ENCODE peak calls at places on chromosomes 5 and 9, in four cellular contexts. One of them, this sample, is unnamed. For H3K27me3, the result is how much of the 10 kb centered on the place peaks cover.

GRCh38 chr9:135010921-135011320 is 76.5 kb upstream of the OLFM1 start:
- DNase-seq in CD4-positive, alpha-beta memory T cell: no peak
- DNase-seq in adipocyte: no peak
- DNase-seq in hepatocyte: no peak
- DNase-seq in this sample: no peak

GRCh38 chr5:72246239-72246580 is 73.8 kb downstream of the MRPS27 start:
- DNase-seq in CD4-positive, alpha-beta memory T cell: no peak
- DNase-seq in adipocyte: peak
- DNase-seq in hepatocyte: no peak
- DNase-seq in this sample: no peak

GRCh38 chr5:106127341-106127781 is 1543.4 kb downstream of the EFNA5 start:
- DNase-seq in CD4-positive, alpha-beta memory T cell: no peak
- DNase-seq in adipocyte: no peak
- DNase-seq in hepatocyte: peak
- DNase-seq in this sample: no peak

GRCh38 chr5:14777187-14777586 is 94.4 kb downstream of the ANKH start:
- DNase-seq in CD4-positive, alpha-beta memory T cell: no peak
- DNase-seq in adipocyte: no peak
- DNase-seq in hepatocyte: no peak
- DNase-seq in this sample: no peak

GRCh38 chr9:33619666-33620404 is 95.8 kb downstream of the ANKRD18B start:
- DNase-seq in CD4-positive, alpha-beta memory T cell: no peak
- DNase-seq in adipocyte: peak
- DNase-seq in hepatocyte: peak
- DNase-seq in this sample: no peak

GRCh38 chr5:96149021-96149420 is 187.4 kb upstream of the ELL2 start:
- DNase-seq in CD4-positive, alpha-beta memory T cell: no peak
- DNase-seq in adipocyte: no peak
- DNase-seq in hepatocyte: no peak
- DNase-seq in this sample: no peak

GRCh38 chr5:62093981-62094380 is 212.0 kb upstream of the KIF2A start:
- DNase-seq in CD4-positive, alpha-beta memory T cell: no peak
- DNase-seq in adipocyte: peak
- DNase-seq in hepatocyte: peak
- DNase-seq in this sample: peak

GRCh38 chr9:99039388-99040182 is 65.3 kb upstream of the TGFBR1 start:
- DNase-seq in CD4-positive, alpha-beta memory T cell: no peak
- DNase-seq in adipocyte: no peak
- DNase-seq in hepatocyte: no peak
- DNase-seq in this sample: peak

GRCh38 chr5:168011096-168011495 is 280.3 kb upstream of the WWC1 start:
- DNase-seq in CD4-positive, alpha-beta memory T cell: no peak
- DNase-seq in adipocyte: no peak
- DNase-seq in hepatocyte: no peak
- DNase-seq in this sample: no peak

GRCh38 chr9:9563817-9564216 is 1049.0 kb downstream of the PTPRD start:
- DNase-seq in CD4-positive, alpha-beta memory T cell: no peak
- DNase-seq in adipocyte: no peak
- DNase-seq in hepatocyte: no peak
- DNase-seq in this sample: no peak

GRCh38 chr5:122237906-122238305 is 74.1 kb upstream of the SNCAIP start:
- DNase-seq in CD4-positive, alpha-beta memory T cell: no peak
- DNase-seq in adipocyte: no peak
- DNase-seq in hepatocyte: no peak
- DNase-seq in this sample: no peak

GRCh38 chr9:107707419-107707837 is 217.9 kb upstream of the KLF4 start:
- DNase-seq in CD4-positive, alpha-beta memory T cell: no peak
- DNase-seq in adipocyte: peak
- DNase-seq in hepatocyte: peak
- DNase-seq in this sample: no peak

GRCh38 chr9:70753311-70753710 is 338.9 kb upstream of the KLF9 start:
- DNase-seq in CD4-positive, alpha-beta memory T cell: no peak
- DNase-seq in adipocyte: no peak
- DNase-seq in hepatocyte: no peak
- DNase-seq in this sample: no peak

GRCh38 chr9:97545507-97545906 is 44.0 kb downstream of the TMOD1 start:
- DNase-seq in CD4-positive, alpha-beta memory T cell: no peak
- DNase-seq in adipocyte: no peak
- DNase-seq in hepatocyte: no peak
- DNase-seq in this sample: no peak

GRCh38 chr5:79077680-79078365 is 8.3 kb downstream of the BHMT2 start:
- DNase-seq in CD4-positive, alpha-beta memory T cell: no peak
- DNase-seq in adipocyte: no peak
- DNase-seq in hepatocyte: no peak
- DNase-seq in this sample: no peak

GRCh38 chr5:82707741-82708140 is 369.5 kb downstream of the TMEM167A start:
- DNase-seq in CD4-positive, alpha-beta memory T cell: no peak
- DNase-seq in adipocyte: no peak
- DNase-seq in hepatocyte: no peak
- DNase-seq in this sample: no peak

GRCh38 chr9:79984429-79985067 is 412.8 kb downstream of the TLE4 start:
- DNase-seq in CD4-positive, alpha-beta memory T cell: no peak
- DNase-seq in adipocyte: no peak
- DNase-seq in hepatocyte: no peak
- DNase-seq in this sample: peak

GRCh38 chr5:109121225-109121624 is 288.5 kb downstream of the PJA2 start:
- DNase-seq in CD4-positive, alpha-beta memory T cell: no peak
- DNase-seq in adipocyte: no peak
- DNase-seq in hepatocyte: no peak
- DNase-seq in this sample: no peak

GRCh38 chr5:151075698-151076331 is 5.0 kb downstream of the TNIP1 start:
- DNase-seq in CD4-positive, alpha-beta memory T cell: no peak
- DNase-seq in adipocyte: peak
- DNase-seq in hepatocyte: peak
- DNase-seq in this sample: peak

GRCh38 chr9:34279431-34279830 is 49.6 kb downstream of the KIF24 start:
- DNase-seq in CD4-positive, alpha-beta memory T cell: no peak
- DNase-seq in adipocyte: no peak
- DNase-seq in hepatocyte: no peak
- DNase-seq in this sample: no peak

GRCh38 chr9:81565609-81566008 is 123.7 kb downstream of the TLE1 start:
- DNase-seq in CD4-positive, alpha-beta memory T cell: no peak
- DNase-seq in adipocyte: peak
- DNase-seq in hepatocyte: no peak
- DNase-seq in this sample: no peak

GRCh38 chr5:31781772-31782171 is 142.8 kb downstream of the PDZD2 start:
- DNase-seq in CD4-positive, alpha-beta memory T cell: no peak
- DNase-seq in adipocyte: no peak
- DNase-seq in hepatocyte: no peak
- DNase-seq in this sample: peak

GRCh38 chr9:34568783-34569182 is 20.7 kb downstream of the CNTFR start:
- DNase-seq in CD4-positive, alpha-beta memory T cell: no peak
- DNase-seq in adipocyte: no peak
- DNase-seq in hepatocyte: no peak
- DNase-seq in this sample: no peak

GRCh38 chr9:4517274-4517673 is 27.0 kb downstream of the SLC1A1 start:
- DNase-seq in CD4-positive, alpha-beta memory T cell: no peak
- DNase-seq in adipocyte: no peak
- DNase-seq in hepatocyte: no peak
- DNase-seq in this sample: no peak

GRCh38 chr9:91917436-91917835 is 32.6 kb downstream of the ROR2 start:
- DNase-seq in CD4-positive, alpha-beta memory T cell: no peak
- DNase-seq in adipocyte: no peak
- DNase-seq in hepatocyte: no peak
- DNase-seq in this sample: no peak

GRCh38 chr9:37390759-37391158 is 31.7 kb upstream of the GRHPR start:
- DNase-seq in CD4-positive, alpha-beta memory T cell: no peak
- DNase-seq in adipocyte: no peak
- DNase-seq in hepatocyte: peak
- DNase-seq in this sample: no peak

GRCh38 chr5:139847790-139848507 is 52.3 kb downstream of the PSD2 start:
- DNase-seq in CD4-positive, alpha-beta memory T cell: peak
- DNase-seq in adipocyte: peak
- DNase-seq in hepatocyte: peak
- DNase-seq in this sample: peak

GRCh38 chr9:89890326-89890980 is 285.6 kb downstream of the GADD45G start:
- DNase-seq in CD4-positive, alpha-beta memory T cell: no peak
- DNase-seq in adipocyte: no peak
- DNase-seq in hepatocyte: no peak
- DNase-seq in this sample: no peak

GRCh38 chr9:136079916-136080246 is 15.2 kb downstream of the NACC2 start:
- DNase-seq in CD4-positive, alpha-beta memory T cell: no peak
- DNase-seq in adipocyte: no peak
- DNase-seq in hepatocyte: no peak
- DNase-seq in this sample: peak

GRCh38 chr9:21060919-21061561 is 16.7 kb downstream of the IFNB1 start:
- DNase-seq in CD4-positive, alpha-beta memory T cell: no peak
- DNase-seq in adipocyte: peak
- DNase-seq in hepatocyte: peak
- DNase-seq in this sample: no peak

GRCh38 chr9:81595887-81596558 is 93.3 kb downstream of the TLE1 start:
- DNase-seq in CD4-positive, alpha-beta memory T cell: no peak
- DNase-seq in adipocyte: no peak
- DNase-seq in hepatocyte: no peak
- DNase-seq in this sample: no peak

GRCh38 chr5:15452030-15452429 is 48.0 kb upstream of the FBXL7 start:
- DNase-seq in CD4-positive, alpha-beta memory T cell: no peak
- DNase-seq in adipocyte: peak
- DNase-seq in hepatocyte: peak
- DNase-seq in this sample: peak

GRCh38 chr5:142095651-142096330 is 12.8 kb upstream of the NDFIP1 start:
- DNase-seq in CD4-positive, alpha-beta memory T cell: peak
- DNase-seq in adipocyte: no peak
- DNase-seq in hepatocyte: no peak
- DNase-seq in this sample: no peak

GRCh38 chr5:57839025-57839424 is 356.4 kb upstream of the ACTBL2 start:
- DNase-seq in CD4-positive, alpha-beta memory T cell: no peak
- DNase-seq in adipocyte: no peak
- DNase-seq in hepatocyte: no peak
- DNase-seq in this sample: no peak

GRCh38 chr9:109355564-109356297 is 34.9 kb upstream of the EPB41L4B start:
- DNase-seq in CD4-positive, alpha-beta memory T cell: no peak
- DNase-seq in adipocyte: no peak
- DNase-seq in hepatocyte: no peak
- DNase-seq in this sample: no peak

GRCh38 chr9:92963831-92964606 is 16.7 kb downstream of the FGD3 start:
- DNase-seq in CD4-positive, alpha-beta memory T cell: peak
- DNase-seq in adipocyte: no peak
- DNase-seq in hepatocyte: peak
- DNase-seq in this sample: no peak
- H3K4me3 ChIP-seq in CD4-positive, alpha-beta memory T cell: peak
- H3K4me3 ChIP-seq in adipocyte: no peak
- H3K4me3 ChIP-seq in hepatocyte: no peak
- H3K4me3 ChIP-seq in this sample: no peak

GRCh38 chr9:137194388-137194787 is 5.9 kb downstream of the SSNA1 start:
- DNase-seq in CD4-positive, alpha-beta memory T cell: no peak
- DNase-seq in adipocyte: no peak
- DNase-seq in hepatocyte: peak
- DNase-seq in this sample: no peak
- H3K27me3 ChIP-seq in CD4-positive, alpha-beta memory T cell: under half
- H3K27me3 ChIP-seq in adipocyte: under half
- H3K27me3 ChIP-seq in hepatocyte: under half
- H3K27me3 ChIP-seq in this sample: under half

GRCh38 chr5:27475063-27475462 is 436.7 kb upstream of the CDH9 start:
- DNase-seq in CD4-positive, alpha-beta memory T cell: no peak
- DNase-seq in adipocyte: no peak
- DNase-seq in hepatocyte: no peak
- DNase-seq in this sample: no peak

GRCh38 chr5:27472875-27473274 is 434.5 kb upstream of the CDH9 start:
- DNase-seq in CD4-positive, alpha-beta memory T cell: no peak
- DNase-seq in adipocyte: no peak
- DNase-seq in hepatocyte: no peak
- DNase-seq in this sample: no peak

GRCh38 chr5:27473300-27474053 is 435.1 kb upstream of the CDH9 start:
- DNase-seq in CD4-positive, alpha-beta memory T cell: no peak
- DNase-seq in adipocyte: no peak
- DNase-seq in hepatocyte: no peak
- DNase-seq in this sample: no peak

GRCh38 chr5:27474395-27474794 is 436.0 kb upstream of the CDH9 start:
- DNase-seq in CD4-positive, alpha-beta memory T cell: no peak
- DNase-seq in adipocyte: peak
- DNase-seq in hepatocyte: no peak
- DNase-seq in this sample: no peak

GRCh38 chr5:27474054-27474323 is 435.6 kb upstream of the CDH9 start:
- DNase-seq in CD4-positive, alpha-beta memory T cell: no peak
- DNase-seq in adipocyte: no peak
- DNase-seq in hepatocyte: no peak
- DNase-seq in this sample: no peak
- H3K4me3 ChIP-seq in CD4-positive, alpha-beta memory T cell: no peak
- H3K4me3 ChIP-seq in adipocyte: peak
- H3K4me3 ChIP-seq in hepatocyte: no peak
- H3K4me3 ChIP-seq in this sample: no peak

DNA sequence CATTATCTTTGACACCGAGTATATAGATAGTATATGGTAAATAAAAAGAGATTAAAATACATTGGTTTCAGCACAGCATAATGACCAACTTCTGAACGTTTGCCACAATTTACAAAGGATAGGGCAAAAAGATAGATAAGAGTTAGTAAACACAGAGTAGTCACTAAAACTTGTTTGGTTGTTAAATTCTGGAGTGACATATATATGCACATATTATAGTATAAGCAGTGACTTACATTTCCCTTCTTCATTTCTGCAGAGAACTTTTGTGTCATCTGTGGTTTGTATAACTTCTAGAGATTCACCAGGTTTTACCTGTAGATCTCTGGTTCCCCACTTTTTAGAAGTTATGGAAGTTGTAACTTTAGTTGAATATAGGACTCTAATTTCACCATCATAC is 44.4 kb upstream of the RICTOR start:
- DNase-seq in CD4-positive, alpha-beta memory T cell: no peak
- DNase-seq in adipocyte: no peak
- DNase-seq in hepatocyte: no peak
- DNase-seq in this sample: no peak
- H3K27me3 ChIP-seq in CD4-positive, alpha-beta memory T cell: under half
- H3K27me3 ChIP-seq in adipocyte: under half
- H3K27me3 ChIP-seq in hepatocyte: under half
- H3K27me3 ChIP-seq in this sample: under half

GRCh38 chr5:175654807-175655206 is 3.1 kb upstream of the HRH2 start:
- DNase-seq in CD4-positive, alpha-beta memory T cell: no peak
- DNase-seq in adipocyte: no peak
- DNase-seq in hepatocyte: no peak
- DNase-seq in this sample: no peak
- H3K4me3 ChIP-seq in CD4-positive, alpha-beta memory T cell: no peak
- H3K4me3 ChIP-seq in adipocyte: no peak
- H3K4me3 ChIP-seq in hepatocyte: no peak
- H3K4me3 ChIP-seq in this sample: no peak

This sample was measured in MG63.